ENCODE peak calls at places on chromosomes 2 and 18, in four cellular contexts. One of them, this sample, is unnamed.

GRCh38 chr2:220451438-220451837 is 824.0 kb downstream of the SLC4A3 start:
- DNase-seq in ascending aorta: no peak
- DNase-seq in astrocyte of the spinal cord: no peak
- DNase-seq in brain microvascular endothelial cell: no peak
- DNase-seq in this sample: no peak

GRCh38 chr2:58042486-58042970 is 4.1 kb upstream of the VRK2 start:
- DNase-seq in ascending aorta: no peak
- DNase-seq in astrocyte of the spinal cord: peak; percentile 93
- DNase-seq in brain microvascular endothelial cell: peak; percentile 89
- DNase-seq in this sample: no peak

GRCh38 chr2:39734451-39734850 is 44.6 kb downstream of the THUMPD2 start:
- DNase-seq in ascending aorta: no peak
- DNase-seq in astrocyte of the spinal cord: no peak
- DNase-seq in brain microvascular endothelial cell: no peak
- DNase-seq in this sample: no peak

GRCh38 chr2:144644549-144644948 is 124.6 kb upstream of the ZEB2 start:
- DNase-seq in ascending aorta: no peak
- DNase-seq in astrocyte of the spinal cord: no peak
- DNase-seq in brain microvascular endothelial cell: no peak
- DNase-seq in this sample: no peak

GRCh38 chr18:48230459-48231113 is 178.6 kb downstream of the ZBTB7C start:
- DNase-seq in ascending aorta: no peak
- DNase-seq in astrocyte of the spinal cord: peak; percentile 53
- DNase-seq in brain microvascular endothelial cell: peak; percentile 60
- DNase-seq in this sample: peak; percentile 87

GRCh38 chr2:9390151-9390850 is 33.0 kb downstream of the ITGB1BP1 start:
- DNase-seq in ascending aorta: no peak
- DNase-seq in astrocyte of the spinal cord: no peak
- DNase-seq in brain microvascular endothelial cell: no peak
- DNase-seq in this sample: no peak

GRCh38 chr2:12980817-12981216 is 264.1 kb downstream of the TRIB2 start:
- DNase-seq in ascending aorta: no peak
- DNase-seq in astrocyte of the spinal cord: no peak
- DNase-seq in brain microvascular endothelial cell: no peak
- DNase-seq in this sample: no peak

GRCh38 chr2:24363306-24363705 is 3.0 kb upstream of the ITSN2 start:
- DNase-seq in ascending aorta: no peak
- DNase-seq in astrocyte of the spinal cord: no peak
- DNase-seq in brain microvascular endothelial cell: no peak
- DNase-seq in this sample: no peak

GRCh38 chr2:179273461-179273962 is 8.9 kb upstream of the SESTD1 start:
- DNase-seq in ascending aorta: no peak
- DNase-seq in astrocyte of the spinal cord: no peak
- DNase-seq in brain microvascular endothelial cell: no peak
- DNase-seq in this sample: no peak

GRCh38 chr2:38441346-38441745 is 64.3 kb upstream of the ATL2 start:
- DNase-seq in ascending aorta: no peak
- DNase-seq in astrocyte of the spinal cord: no peak
- DNase-seq in brain microvascular endothelial cell: no peak
- DNase-seq in this sample: no peak

GRCh38 chr2:96498023-96498431 is 7.1 kb downstream of the NEURL3 start:
- DNase-seq in ascending aorta: no peak
- DNase-seq in astrocyte of the spinal cord: no peak
- DNase-seq in brain microvascular endothelial cell: no peak
- DNase-seq in this sample: no peak

GRCh38 chr2:8671802-8672201 is 10.1 kb upstream of the ID2 start:
- DNase-seq in ascending aorta: no peak
- DNase-seq in astrocyte of the spinal cord: no peak
- DNase-seq in brain microvascular endothelial cell: no peak
- DNase-seq in this sample: no peak

GRCh38 chr18:50507120-50507590 is 52.7 kb upstream of the MAPK4 start:
- DNase-seq in ascending aorta: no peak
- DNase-seq in astrocyte of the spinal cord: no peak
- DNase-seq in brain microvascular endothelial cell: peak; percentile 14
- DNase-seq in this sample: no peak

GRCh38 chr18:26457611-26458350 is 90.6 kb downstream of the KCTD1 start:
- DNase-seq in ascending aorta: no peak
- DNase-seq in astrocyte of the spinal cord: no peak
- DNase-seq in brain microvascular endothelial cell: no peak
- DNase-seq in this sample: no peak

GRCh38 chr2:191351921-191352320 is 106.7 kb downstream of the MYO1B start:
- DNase-seq in ascending aorta: no peak
- DNase-seq in astrocyte of the spinal cord: peak; percentile 69
- DNase-seq in brain microvascular endothelial cell: no peak
- DNase-seq in this sample: no peak

GRCh38 chr18:62715439-62715792 is at the start of gene PHLPP1:
- DNase-seq in ascending aorta: no peak
- DNase-seq in astrocyte of the spinal cord: no peak
- DNase-seq in brain microvascular endothelial cell: no peak
- DNase-seq in this sample: no peak

GRCh38 chr2:72108121-72108520 is 39.5 kb downstream of the CYP26B1 start:
- DNase-seq in ascending aorta: no peak
- DNase-seq in astrocyte of the spinal cord: peak; percentile 7
- DNase-seq in brain microvascular endothelial cell: no peak
- DNase-seq in this sample: no peak

GRCh38 chr2:136215449-136215848 is 97.5 kb upstream of the CXCR4 start:
- DNase-seq in ascending aorta: no peak
- DNase-seq in astrocyte of the spinal cord: no peak
- DNase-seq in brain microvascular endothelial cell: no peak
- DNase-seq in this sample: no peak

GRCh38 chr2:146997945-146998344 is 846.9 kb upstream of the ACVR2A start:
- DNase-seq in ascending aorta: no peak
- DNase-seq in astrocyte of the spinal cord: no peak
- DNase-seq in brain microvascular endothelial cell: no peak
- DNase-seq in this sample: no peak

GRCh38 chr2:23563673-23564617 is 179.0 kb downstream of the KLHL29 start:
- DNase-seq in ascending aorta: no peak
- DNase-seq in astrocyte of the spinal cord: peak; percentile 75
- DNase-seq in brain microvascular endothelial cell: peak; percentile 8
- DNase-seq in this sample: peak; percentile 91

DNA sequence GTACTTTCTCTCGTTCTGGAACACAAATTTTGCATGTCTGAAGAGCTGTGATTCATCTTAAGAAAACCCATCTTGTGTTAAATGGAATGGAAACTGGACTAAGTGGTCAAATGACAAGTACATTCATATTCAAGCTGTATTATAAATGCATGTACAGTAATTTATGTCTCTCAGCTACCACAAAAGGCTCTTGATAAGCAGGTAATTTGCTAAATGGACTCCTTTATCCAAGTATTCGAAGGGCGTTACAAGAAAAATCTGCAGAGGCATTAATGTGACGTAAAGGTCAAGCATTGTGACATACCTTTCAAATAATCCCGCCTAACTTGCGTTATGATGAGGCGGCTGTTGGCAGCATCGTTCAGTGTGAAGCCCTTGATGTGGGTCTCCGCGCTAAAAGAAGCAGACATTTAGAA is 66.6 kb downstream of the ABCG8 start:
- DNase-seq in ascending aorta: no peak
- DNase-seq in astrocyte of the spinal cord: peak; percentile 67
- DNase-seq in brain microvascular endothelial cell: peak; percentile 5
- DNase-seq in this sample: no peak
- TF ChIP-seq CTCF in ascending aorta: no peak
- TF ChIP-seq CTCF in astrocyte of the spinal cord: no peak
- TF ChIP-seq CTCF in brain microvascular endothelial cell: no peak
- TF ChIP-seq CTCF in this sample: no peak

GRCh38 chr2:212537311-212538155 is 1.1 kb downstream of the ERBB4 start:
- DNase-seq in ascending aorta: peak; percentile 10
- DNase-seq in astrocyte of the spinal cord: no peak
- DNase-seq in brain microvascular endothelial cell: no peak
- DNase-seq in this sample: peak; percentile 82

GRCh38 chr2:212538156-212539144 is at the start of gene ERBB4:
- DNase-seq in ascending aorta: peak; percentile 10
- DNase-seq in astrocyte of the spinal cord: no peak
- DNase-seq in brain microvascular endothelial cell: no peak
- DNase-seq in this sample: peak; percentile 81

GRCh38 chr2:212539145-212539880 is 711 bp upstream of the ERBB4 start:
- DNase-seq in ascending aorta: peak; percentile 59
- DNase-seq in astrocyte of the spinal cord: no peak
- DNase-seq in brain microvascular endothelial cell: no peak
- DNase-seq in this sample: peak; percentile 70

GRCh38 chr2:212535963-212536362 is 2.6 kb downstream of the ERBB4 start:
- DNase-seq in ascending aorta: no peak
- DNase-seq in astrocyte of the spinal cord: no peak
- DNase-seq in brain microvascular endothelial cell: no peak
- DNase-seq in this sample: no peak

DNA sequence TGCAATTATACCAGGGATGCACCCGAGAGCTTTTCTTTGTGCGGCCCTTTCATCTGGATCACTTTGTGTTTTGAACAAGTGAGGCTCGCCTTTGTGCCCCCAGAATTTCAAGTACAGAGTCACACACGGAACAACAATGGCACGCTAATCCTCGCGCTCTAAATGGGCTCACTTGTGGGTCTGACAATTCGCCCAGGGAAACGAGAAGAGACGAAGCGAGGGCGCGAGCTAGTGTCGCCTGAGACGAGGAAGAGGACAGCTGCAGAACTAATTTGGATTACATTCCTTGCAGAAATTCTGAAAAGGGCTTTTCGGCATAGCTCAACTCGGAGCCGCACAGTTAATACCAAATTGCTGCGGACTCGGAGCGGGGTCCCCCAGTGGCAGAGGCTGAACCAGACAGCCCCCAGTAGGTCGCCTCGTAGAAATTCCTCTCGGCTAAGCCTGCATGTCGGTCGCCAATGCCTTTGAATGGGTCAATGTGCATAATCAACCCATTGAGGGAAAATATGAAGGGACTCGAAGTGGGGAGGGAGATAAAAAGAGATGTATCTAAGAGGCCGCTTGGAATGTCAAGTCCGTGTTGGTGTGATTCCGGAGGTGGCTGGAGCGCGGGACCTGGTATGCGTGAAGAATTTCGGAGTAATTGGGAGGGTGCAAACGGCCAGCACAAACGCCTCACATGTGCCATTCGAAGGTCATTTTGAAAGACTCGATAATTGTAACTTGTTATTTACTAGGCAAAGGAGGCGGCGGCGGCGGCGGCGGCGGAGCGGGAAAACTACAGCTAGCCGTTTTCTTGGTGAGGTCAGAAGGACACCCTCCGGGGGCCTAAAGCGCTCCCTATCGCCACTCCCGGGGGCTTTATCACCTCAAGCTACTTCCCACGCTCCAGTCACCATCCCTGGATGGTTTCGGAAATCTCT is 2.0 kb downstream of the ERBB4 start:
- DNase-seq in ascending aorta: no peak
- DNase-seq in astrocyte of the spinal cord: no peak
- DNase-seq in brain microvascular endothelial cell: no peak
- DNase-seq in this sample: no peak
- H3K4me3 ChIP-seq in ascending aorta: peak overlapping the region; percentile 80
- H3K4me3 ChIP-seq in astrocyte of the spinal cord: peak overlapping the region; percentile 61
- H3K4me3 ChIP-seq in brain microvascular endothelial cell: peak overlapping the region; percentile 65
- H3K4me3 ChIP-seq in this sample: no peak overlapping the region

GRCh38 chr2:85830645-85831044 is 58.1 kb downstream of the ST3GAL5 start:
- DNase-seq in ascending aorta: no peak
- DNase-seq in astrocyte of the spinal cord: no peak
- DNase-seq in brain microvascular endothelial cell: no peak
- DNase-seq in this sample: no peak
- TF ChIP-seq CTCF in ascending aorta: peak; percentile 13
- TF ChIP-seq CTCF in astrocyte of the spinal cord: peak; percentile 13
- TF ChIP-seq CTCF in brain microvascular endothelial cell: peak; percentile 46
- TF ChIP-seq CTCF in this sample: no peak

GRCh38 chr2:65294136-65294535 is 66.5 kb downstream of the ACTR2 start:
- DNase-seq in ascending aorta: no peak
- DNase-seq in astrocyte of the spinal cord: no peak
- DNase-seq in brain microvascular endothelial cell: no peak
- DNase-seq in this sample: no peak
- H3K4me3 ChIP-seq in ascending aorta: no peak overlapping the region
- H3K4me3 ChIP-seq in astrocyte of the spinal cord: no peak overlapping the region
- H3K4me3 ChIP-seq in brain microvascular endothelial cell: no peak overlapping the region
- H3K4me3 ChIP-seq in this sample: no peak overlapping the region

DNA sequence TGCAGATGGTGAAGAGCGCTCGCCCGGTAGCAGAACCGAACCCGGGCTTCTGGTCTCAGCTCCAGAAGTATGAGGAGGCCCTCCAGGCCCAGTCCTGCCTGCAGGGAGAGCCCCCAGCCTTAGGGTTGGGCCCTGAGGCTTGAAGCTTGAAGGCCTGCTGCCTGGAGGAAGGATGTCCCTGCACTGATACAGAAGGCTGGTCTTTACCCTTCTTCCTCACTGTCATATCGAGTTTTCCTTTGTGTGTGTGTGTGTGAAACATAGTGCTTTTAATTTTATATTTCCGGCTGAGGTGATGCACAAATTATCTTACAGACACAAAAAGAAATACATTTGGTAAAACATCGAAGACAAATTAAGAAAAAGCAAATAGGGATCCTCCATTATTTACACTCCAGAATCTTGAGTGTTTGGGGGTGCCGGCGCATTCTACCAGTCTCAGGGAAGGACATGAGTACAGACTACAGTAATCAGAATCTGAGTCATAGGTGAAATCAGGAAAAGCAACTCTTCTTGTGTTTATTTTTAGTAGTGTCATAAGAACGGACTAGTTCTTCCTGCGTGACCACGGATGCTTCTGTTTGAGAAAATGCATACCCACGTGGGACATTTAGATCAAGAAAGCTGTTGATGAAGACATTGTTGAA is 1.3 kb downstream of the DUSP28 start:
- DNase-seq in ascending aorta: no peak
- DNase-seq in astrocyte of the spinal cord: peak; percentile 61
- DNase-seq in brain microvascular endothelial cell: peak; percentile 51
- DNase-seq in this sample: peak; percentile 21
- TF ChIP-seq CTCF in ascending aorta: no peak
- TF ChIP-seq CTCF in astrocyte of the spinal cord: no peak
- TF ChIP-seq CTCF in brain microvascular endothelial cell: no peak
- TF ChIP-seq CTCF in this sample: no peak

DNA sequence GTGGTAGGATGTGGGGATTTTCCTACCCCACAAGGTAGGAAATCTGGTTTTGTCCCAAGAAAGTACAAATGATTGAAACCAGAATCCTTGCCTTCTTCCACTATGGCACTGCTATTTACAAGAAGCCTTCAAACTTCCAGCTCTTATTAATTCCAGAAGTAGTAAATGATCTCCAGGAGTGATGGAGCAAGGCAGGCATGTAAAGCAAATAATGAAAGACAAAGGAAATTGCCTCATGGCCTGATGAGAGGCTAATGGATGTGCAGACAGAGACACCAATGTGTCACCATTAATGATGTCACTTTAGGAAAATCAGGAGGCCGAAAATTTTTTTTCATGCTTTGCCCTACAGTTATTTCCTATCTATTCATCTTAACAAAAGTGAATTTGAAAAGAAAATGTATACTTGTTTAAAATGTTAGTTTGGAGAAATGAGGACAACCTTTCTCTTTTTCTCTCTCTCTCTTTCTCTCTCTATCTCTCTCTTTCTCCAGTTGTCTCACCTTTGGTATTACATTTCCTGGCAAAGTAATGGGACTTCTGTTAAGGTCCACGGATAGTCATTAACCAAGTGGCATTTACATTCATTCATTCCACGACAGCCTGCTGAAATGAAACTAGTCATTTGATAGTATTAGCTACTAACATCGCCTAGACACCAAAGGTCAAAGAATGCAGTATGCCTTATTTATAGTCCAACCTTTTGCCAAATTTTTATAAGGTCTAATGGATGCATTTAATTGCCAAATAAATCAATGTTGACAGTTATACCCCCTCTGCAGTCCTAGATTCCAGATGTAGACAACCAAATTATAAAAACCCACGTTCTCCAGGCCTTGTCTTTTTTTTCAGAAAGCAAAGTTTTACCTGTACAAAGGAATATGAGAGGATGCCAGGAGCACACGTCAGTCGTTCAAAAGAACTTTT is 5.0 kb upstream of the EVA1A start:
- DNase-seq in ascending aorta: no peak
- DNase-seq in astrocyte of the spinal cord: no peak
- DNase-seq in brain microvascular endothelial cell: no peak
- DNase-seq in this sample: no peak
- H3K4me3 ChIP-seq in ascending aorta: no peak overlapping the region
- H3K4me3 ChIP-seq in astrocyte of the spinal cord: no peak overlapping the region
- H3K4me3 ChIP-seq in brain microvascular endothelial cell: no peak overlapping the region
- H3K4me3 ChIP-seq in this sample: no peak overlapping the region

This sample was measured in lower leg skin.